ENCODE peak calls at places on chromosomes 3 and 15, in six cellular contexts. M is NAMALWA, Q is NCI-H2081, Z is colonic mucosa, I is GM18507, N is tibial artery. K is an unnamed sample.

GRCh38 chr15:78175333-78175732 is 26.2 kb downstream of the IDH3A start:
- DNase-seq in N (no peak), I (no peak), M (no peak), Z (peak), Q (no peak), K (no peak)

GRCh38 chr15:89749059-89749458 is 2.0 kb downstream of the MESP1 start:
- DNase-seq in M (no peak), Z (no peak), N (no peak), Q (no peak), I (no peak), K (no peak)

GRCh38 chr3:49339593-49339946 is 283 bp downstream of the USP4 start:
- DNase-seq in Q (no peak), M (no peak), Z (peak), N (no peak), I (no peak), K (no peak)

GRCh38 chr3:150076443-150076842 is 105.7 kb upstream of the PFN2 start:
- DNase-seq in Z (no peak), Q (no peak), M (no peak), I (no peak), N (no peak), K (no peak)

GRCh38 chr15:67253517-67254237 is 784 bp downstream of the AAGAB start:
- DNase-seq in Q (no peak), I (no peak), Z (peak), N (no peak), M (peak), K (peak)

GRCh38 chr15:47588968-47589367 is 128.3 kb upstream of the SEMA6D start:
- DNase-seq in N (no peak), I (no peak), Q (no peak), Z (no peak), M (no peak), K (no peak)

GRCh38 chr3:98027084-98027445 is 8.1 kb downstream of the GABRR3 start:
- DNase-seq in Z (no peak), N (no peak), I (no peak), Q (peak), M (no peak), K (no peak)

GRCh38 chr3:173739716-173740115 is 342.2 kb downstream of the NLGN1 start:
- DNase-seq in N (no peak), M (no peak), Z (no peak), Q (no peak), I (no peak), K (no peak)

GRCh38 chr3:67947808-67948508 is 293.5 kb upstream of the SUCLG2 start:
- DNase-seq in Q (no peak), Z (no peak), I (no peak), M (no peak), N (no peak), K (no peak)

GRCh38 chr15:75902129-75902557 is 1.5 kb upstream of the FBXO22 start:
- DNase-seq in Q (no peak), I (no peak), Z (no peak), M (no peak), N (no peak), K (no peak)

GRCh38 chr3:10601131-10601856 is 95.9 kb upstream of the ATP2B2 start:
- DNase-seq in Q (no peak), Z (no peak), N (no peak), M (no peak), I (no peak), K (no peak)

GRCh38 chr3:188780188-188781147 is 391.3 kb upstream of the TPRG1 start:
- DNase-seq in M (no peak), I (no peak), Q (no peak), N (peak), Z (no peak), K (peak)

K was measured in fibroblast of mammary gland.